ENCODE peak calls at places on chromosomes 3 and 15, in eight cellular contexts. One of them, this sample, is unnamed.
A peak's percentile ranks its signal among the peaks of the same experiment; 100 is the strongest.

GRCh38 chr15:59199775-59200465 is 6.7 kb upstream of the LDHAL6B start:
- DNase-seq in PC-3: peak; percentile 86
- DNase-seq in body of pancreas: no peak
- DNase-seq in A549: peak; percentile 80
- DNase-seq in suprapubic skin: no peak
- DNase-seq in ovary: no peak
- DNase-seq in astrocyte: peak; percentile 84
- DNase-seq in MM.1S: no peak
- DNase-seq in this sample: no peak

GRCh38 chr3:79954756-79955155 is 187.0 kb upstream of the ROBO1 start:
- DNase-seq in suprapubic skin: no peak
- DNase-seq in MM.1S: no peak
- DNase-seq in astrocyte: no peak
- DNase-seq in PC-3: no peak
- DNase-seq in ovary: no peak
- DNase-seq in A549: no peak
- DNase-seq in body of pancreas: no peak
- DNase-seq in this sample: no peak

GRCh38 chr3:14841836-14842235 is 23.1 kb downstream of the FGD5 start:
- DNase-seq in A549: no peak
- DNase-seq in MM.1S: no peak
- DNase-seq in ovary: no peak
- DNase-seq in body of pancreas: no peak
- DNase-seq in suprapubic skin: no peak
- DNase-seq in astrocyte: no peak
- DNase-seq in PC-3: no peak
- DNase-seq in this sample: no peak

GRCh38 chr3:169668957-169669681 is 5.6 kb upstream of the MECOM start:
- DNase-seq in PC-3: peak; percentile 86
- DNase-seq in body of pancreas: peak; percentile 94
- DNase-seq in A549: peak; percentile 55
- DNase-seq in astrocyte: peak; percentile 33
- DNase-seq in suprapubic skin: no peak
- DNase-seq in ovary: peak; percentile 40
- DNase-seq in MM.1S: peak; percentile 91
- DNase-seq in this sample: no peak

GRCh38 chr3:59816312-59816711 is 766.5 kb upstream of the CFAP20DC start:
- DNase-seq in MM.1S: no peak
- DNase-seq in body of pancreas: no peak
- DNase-seq in suprapubic skin: no peak
- DNase-seq in PC-3: peak; percentile 80
- DNase-seq in astrocyte: no peak
- DNase-seq in A549: no peak
- DNase-seq in ovary: no peak
- DNase-seq in this sample: no peak

GRCh38 chr3:184977796-184978195 is 165.8 kb downstream of the VPS8 start:
- DNase-seq in A549: no peak
- DNase-seq in astrocyte: no peak
- DNase-seq in suprapubic skin: no peak
- DNase-seq in MM.1S: no peak
- DNase-seq in body of pancreas: no peak
- DNase-seq in ovary: no peak
- DNase-seq in PC-3: no peak
- DNase-seq in this sample: no peak

GRCh38 chr15:47384316-47384715 is 333.0 kb upstream of the SEMA6D start:
- DNase-seq in suprapubic skin: no peak
- DNase-seq in astrocyte: peak; percentile 89
- DNase-seq in A549: no peak
- DNase-seq in MM.1S: no peak
- DNase-seq in PC-3: peak; percentile 74
- DNase-seq in body of pancreas: peak; percentile 11
- DNase-seq in ovary: peak; percentile 27
- DNase-seq in this sample: no peak

GRCh38 chr3:195796795-195797194 is 14.9 kb downstream of the MUC4 start:
- DNase-seq in ovary: no peak
- DNase-seq in astrocyte: no peak
- DNase-seq in body of pancreas: no peak
- DNase-seq in MM.1S: no peak
- DNase-seq in A549: no peak
- DNase-seq in suprapubic skin: no peak
- DNase-seq in PC-3: no peak
- DNase-seq in this sample: no peak

GRCh38 chr3:185760091-185760490 is 64.8 kb downstream of the IGF2BP2 start:
- DNase-seq in PC-3: no peak
- DNase-seq in ovary: no peak
- DNase-seq in astrocyte: no peak
- DNase-seq in body of pancreas: no peak
- DNase-seq in A549: no peak
- DNase-seq in suprapubic skin: no peak
- DNase-seq in MM.1S: no peak
- DNase-seq in this sample: no peak

GRCh38 chr3:34011171-34012101 is 213.0 kb downstream of the PDCD6IP start:
- DNase-seq in body of pancreas: no peak
- DNase-seq in suprapubic skin: no peak
- DNase-seq in ovary: no peak
- DNase-seq in A549: peak; percentile 25
- DNase-seq in PC-3: peak; percentile 51
- DNase-seq in astrocyte: peak; percentile 36
- DNase-seq in MM.1S: no peak
- DNase-seq in this sample: no peak

GRCh38 chr3:65083240-65083639 is 395.4 kb upstream of the ADAMTS9 start:
- DNase-seq in body of pancreas: no peak
- DNase-seq in MM.1S: no peak
- DNase-seq in suprapubic skin: no peak
- DNase-seq in astrocyte: no peak
- DNase-seq in ovary: no peak
- DNase-seq in A549: no peak
- DNase-seq in PC-3: no peak
- DNase-seq in this sample: no peak

GRCh38 chr3:31240013-31240412 is 292.7 kb upstream of the STT3B start:
- DNase-seq in PC-3: no peak
- DNase-seq in ovary: no peak
- DNase-seq in body of pancreas: no peak
- DNase-seq in A549: no peak
- DNase-seq in MM.1S: no peak
- DNase-seq in suprapubic skin: no peak
- DNase-seq in astrocyte: no peak
- DNase-seq in this sample: no peak

GRCh38 chr3:127616836-127617605 is 12.0 kb upstream of the PODXL2 start:
- DNase-seq in body of pancreas: no peak
- DNase-seq in ovary: no peak
- DNase-seq in A549: no peak
- DNase-seq in MM.1S: no peak
- DNase-seq in suprapubic skin: no peak
- DNase-seq in astrocyte: no peak
- DNase-seq in PC-3: no peak
- DNase-seq in this sample: no peak

GRCh38 chr15:59396211-59396610 is 23.5 kb upstream of the MYO1E start:
- DNase-seq in MM.1S: no peak
- DNase-seq in ovary: no peak
- DNase-seq in body of pancreas: no peak
- DNase-seq in suprapubic skin: no peak
- DNase-seq in A549: no peak
- DNase-seq in astrocyte: no peak
- DNase-seq in PC-3: peak; percentile 61
- DNase-seq in this sample: no peak

GRCh38 chr3:89395996-89396395 is 288.6 kb downstream of the EPHA3 start:
- DNase-seq in PC-3: no peak
- DNase-seq in suprapubic skin: no peak
- DNase-seq in A549: no peak
- DNase-seq in MM.1S: no peak
- DNase-seq in astrocyte: no peak
- DNase-seq in ovary: no peak
- DNase-seq in body of pancreas: no peak
- DNase-seq in this sample: no peak

GRCh38 chr3:114899186-114899931 is 247.7 kb downstream of the ZBTB20 start:
- DNase-seq in astrocyte: peak; percentile 22
- DNase-seq in body of pancreas: peak; percentile 94
- DNase-seq in PC-3: no peak
- DNase-seq in ovary: no peak
- DNase-seq in A549: no peak
- DNase-seq in MM.1S: peak; percentile 88
- DNase-seq in suprapubic skin: no peak
- DNase-seq in this sample: no peak

GRCh38 chr15:89095073-89095472 is 6.8 kb downstream of the ABHD2 start:
- DNase-seq in suprapubic skin: no peak
- DNase-seq in astrocyte: no peak
- DNase-seq in A549: no peak
- DNase-seq in PC-3: no peak
- DNase-seq in ovary: no peak
- DNase-seq in MM.1S: no peak
- DNase-seq in body of pancreas: no peak
- DNase-seq in this sample: no peak
- H3K4me1 ChIP-seq in suprapubic skin: peaks cover 83% of the 10 kb centered on the region
- H3K4me1 ChIP-seq in astrocyte: peaks cover 32% of the 10 kb centered on the region
- H3K4me1 ChIP-seq in A549: peaks cover 81% of the 10 kb centered on the region
- H3K4me1 ChIP-seq in PC-3: peaks cover 59% of the 10 kb centered on the region
- H3K4me1 ChIP-seq in ovary: peaks cover 25% of the 10 kb centered on the region
- H3K4me1 ChIP-seq in MM.1S: peaks cover 4% of the 10 kb centered on the region
- H3K4me1 ChIP-seq in body of pancreas: peaks cover 93% of the 10 kb centered on the region
- H3K4me1 ChIP-seq in this sample: peaks cover 52% of the 10 kb centered on the region

DNA sequence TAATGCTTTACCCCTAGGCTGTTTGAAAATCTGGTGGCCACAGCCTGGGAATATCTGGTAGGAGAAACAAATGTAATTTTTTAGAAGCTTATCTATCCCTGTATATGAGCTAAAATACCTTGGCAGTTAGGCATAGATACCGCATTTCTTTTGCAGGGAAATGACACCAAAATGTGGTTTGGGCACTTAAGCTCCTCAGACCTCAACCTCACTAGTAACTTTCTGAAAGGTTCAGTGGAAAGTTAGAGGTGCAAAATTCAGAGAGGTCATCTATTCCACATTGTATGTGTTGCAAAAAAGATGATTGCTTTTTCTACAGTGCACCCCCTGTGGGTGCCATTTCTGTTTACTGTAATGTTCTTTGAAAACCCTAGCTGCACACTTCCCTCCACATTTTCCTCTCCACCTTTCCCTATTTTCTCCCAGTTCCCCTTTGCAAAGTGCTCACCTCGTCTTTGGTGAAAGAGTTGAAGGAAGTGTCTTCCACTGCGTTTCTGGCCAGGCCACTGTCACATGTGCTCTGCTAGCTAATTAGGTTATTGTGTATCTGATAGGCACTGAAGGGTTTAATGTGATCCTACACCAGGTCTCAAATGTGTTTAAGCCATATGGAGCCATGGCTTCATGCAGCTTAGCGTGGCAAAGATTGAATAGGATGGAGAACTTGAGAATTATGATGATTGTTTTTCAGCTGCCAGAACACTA is 1.3 kb downstream of the SACM1L start:
- DNase-seq in A549: no peak
- DNase-seq in suprapubic skin: no peak
- DNase-seq in astrocyte: peak; percentile 48
- DNase-seq in MM.1S: peak; percentile 56
- DNase-seq in ovary: no peak
- DNase-seq in PC-3: no peak
- DNase-seq in body of pancreas: no peak
- DNase-seq in this sample: no peak
- TF ChIP-seq CTCF in A549: no peak
- TF ChIP-seq CTCF in suprapubic skin: no peak
- TF ChIP-seq CTCF in astrocyte: no peak
- TF ChIP-seq CTCF in MM.1S: peak; percentile 17
- TF ChIP-seq CTCF in ovary: no peak
- TF ChIP-seq CTCF in PC-3: no peak
- TF ChIP-seq CTCF in body of pancreas: no peak
- TF ChIP-seq CTCF in this sample: no peak

GRCh38 chr15:78302579-78302978 is 3.2 kb upstream of the SKIC8 start:
- DNase-seq in A549: no peak
- DNase-seq in ovary: no peak
- DNase-seq in suprapubic skin: no peak
- DNase-seq in MM.1S: no peak
- DNase-seq in PC-3: peak; percentile 67
- DNase-seq in astrocyte: peak; percentile 86
- DNase-seq in body of pancreas: no peak
- DNase-seq in this sample: no peak

GRCh38 chr15:78298983-78299301 is 467 bp downstream of the SKIC8 start:
- DNase-seq in astrocyte: peak; percentile 18
- DNase-seq in PC-3: no peak
- DNase-seq in body of pancreas: no peak
- DNase-seq in ovary: no peak
- DNase-seq in A549: peak; percentile 65
- DNase-seq in suprapubic skin: no peak
- DNase-seq in MM.1S: peak; percentile 14
- DNase-seq in this sample: no peak

GRCh38 chr15:78301326-78301725 is 1.9 kb upstream of the SKIC8 start:
- DNase-seq in PC-3: no peak
- DNase-seq in astrocyte: no peak
- DNase-seq in MM.1S: no peak
- DNase-seq in body of pancreas: no peak
- DNase-seq in A549: no peak
- DNase-seq in ovary: no peak
- DNase-seq in suprapubic skin: no peak
- DNase-seq in this sample: no peak

GRCh38 chr15:78301813-78302212 is 2.4 kb upstream of the SKIC8 start:
- DNase-seq in ovary: no peak
- DNase-seq in astrocyte: peak; percentile 30
- DNase-seq in PC-3: peak; percentile 31
- DNase-seq in body of pancreas: no peak
- DNase-seq in MM.1S: no peak
- DNase-seq in suprapubic skin: no peak
- DNase-seq in A549: no peak
- DNase-seq in this sample: no peak

DNA sequence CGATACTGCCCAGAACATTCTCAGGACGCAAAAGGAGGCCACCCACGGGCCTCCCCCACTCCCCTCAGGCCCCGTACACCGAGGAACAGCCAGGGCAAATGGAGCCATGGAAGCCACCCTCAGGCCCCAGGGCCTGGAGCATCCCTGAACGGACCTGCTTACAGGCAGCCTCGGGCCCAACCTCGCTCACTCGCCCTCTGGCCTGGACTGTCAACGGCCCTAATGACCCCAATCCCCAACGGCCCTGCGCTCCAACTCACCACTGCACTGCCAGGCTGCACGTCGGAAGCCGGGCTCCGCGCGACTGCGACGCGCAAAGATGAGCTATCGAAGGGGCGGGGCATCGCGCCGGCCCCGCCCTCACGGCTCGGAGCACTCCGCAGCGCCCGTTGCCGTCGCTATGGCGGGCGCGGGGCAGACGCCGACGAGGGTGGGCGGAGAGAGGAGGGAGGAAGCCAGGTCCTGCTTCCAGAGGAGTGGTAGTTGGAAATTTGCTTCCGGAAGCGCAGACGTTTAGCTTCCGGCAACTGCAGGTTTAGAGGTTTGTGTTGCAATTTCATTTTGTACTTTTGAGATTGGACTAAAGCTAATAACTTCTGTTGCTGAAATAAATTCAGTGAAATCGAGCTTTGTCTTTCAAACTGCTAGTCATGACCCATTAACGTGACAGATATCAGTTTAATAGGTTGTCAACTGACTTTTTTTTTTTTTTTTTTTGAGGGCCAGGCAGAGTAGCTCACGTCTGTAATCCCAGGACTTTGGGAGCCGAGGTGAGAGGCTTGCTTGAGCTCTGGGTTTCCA is at the start of gene SKIC8:
- DNase-seq in body of pancreas: peak; percentile 95
- DNase-seq in astrocyte: peak; percentile 83
- DNase-seq in A549: peak; percentile 97
- DNase-seq in suprapubic skin: peak; percentile 93
- DNase-seq in ovary: peak; percentile 89
- DNase-seq in PC-3: peak; percentile 96
- DNase-seq in MM.1S: peak; percentile 92
- DNase-seq in this sample: no peak
- H3K4me3 ChIP-seq in body of pancreas: peak within 1 kb of the TSS; percentile 32
- H3K4me3 ChIP-seq in astrocyte: peak within 1 kb of the TSS; percentile 89
- H3K4me3 ChIP-seq in A549: peak within 1 kb of the TSS; percentile 79
- H3K4me3 ChIP-seq in suprapubic skin: peak within 1 kb of the TSS; percentile 80
- H3K4me3 ChIP-seq in ovary: peak within 1 kb of the TSS; percentile 95
- H3K4me3 ChIP-seq in PC-3: peak within 1 kb of the TSS; percentile 98
- H3K4me3 ChIP-seq in MM.1S: peak within 1 kb of the TSS; percentile 81
- H3K4me3 ChIP-seq in this sample: peak within 1 kb of the TSS; percentile 87

GRCh38 chr3:56988458-56988857 is 72.0 kb upstream of the SPATA12 start:
- DNase-seq in A549: no peak
- DNase-seq in suprapubic skin: no peak
- DNase-seq in body of pancreas: peak; percentile 28
- DNase-seq in ovary: no peak
- DNase-seq in PC-3: no peak
- DNase-seq in MM.1S: no peak
- DNase-seq in astrocyte: no peak
- DNase-seq in this sample: no peak
- H3K4me1 ChIP-seq in A549: peaks cover 21% of the 10 kb centered on the region
- H3K4me1 ChIP-seq in suprapubic skin: peaks cover 27% of the 10 kb centered on the region
- H3K4me1 ChIP-seq in body of pancreas: peaks cover 27% of the 10 kb centered on the region
- H3K4me1 ChIP-seq in ovary: peaks cover 15% of the 10 kb centered on the region
- H3K4me1 ChIP-seq in PC-3: peaks cover 19% of the 10 kb centered on the region
- H3K4me1 ChIP-seq in MM.1S: no peaks in the 10 kb centered on the region
- H3K4me1 ChIP-seq in astrocyte: peaks cover 5% of the 10 kb centered on the region
- H3K4me1 ChIP-seq in this sample: peaks cover 30% of the 10 kb centered on the region

This sample was measured in vagina.